ENCODE peak calls at places on chromosomes 16 and 17, in five cellular contexts. L is WERI-Rb-1, M is right lobe of liver, K is BJ, J is dorsolateral prefrontal cortex. W is an unnamed sample.
A peak's percentile ranks its signal among the peaks of the same experiment; 100 is the strongest.

GRCh38 chr17:73052923-73053322 is 39.6 kb downstream of the SLC39A11 start:
- DNase-seq in L (no peak), M (no peak), K (no peak), J (no peak), W (no peak)

GRCh38 chr17:3740611-3741073 is 16.9 kb downstream of the HASPIN start:
- DNase-seq in L (no peak), M (no peak), K (no peak), J (no peak), W (peak; percentile 70)

GRCh38 chr16:58417600-58417999 is 25.3 kb downstream of the GINS3 start:
- DNase-seq in L (no peak), M (no peak), K (no peak), J (no peak), W (no peak)

GRCh38 chr16:47461598-47462266 is 601 bp downstream of the PHKB start:
- DNase-seq in L (no peak), M (no peak), K (no peak), J (no peak), W (peak; percentile 29)

GRCh38 chr17:7439462-7440112 is at the start of gene FGF11:
- DNase-seq in L (no peak), M (peak; percentile 55), K (no peak), J (no peak), W (no peak)

GRCh38 chr16:86363057-86363490 is 147.3 kb upstream of the FOXF1 start:
- DNase-seq in L (no peak), M (no peak), K (peak; percentile 94), J (no peak), W (no peak)

GRCh38 chr17:7347630-7348477 is 4.1 kb upstream of the KCTD11 start:
- DNase-seq in L (no peak), M (no peak), K (no peak), J (no peak), W (peak; percentile 35)

GRCh38 chr16:11408261-11408660 is 63.0 kb downstream of the RMI2 start:
- DNase-seq in L (no peak), M (no peak), K (no peak), J (no peak), W (no peak)

GRCh38 chr17:14048169-14048568 is 21.1 kb upstream of the COX10 start:
- DNase-seq in L (peak; percentile 18), M (no peak), K (no peak), J (no peak), W (peak; percentile 1)

GRCh38 chr16:64392456-64392855 is 729.4 kb downstream of the CDH11 start:
- DNase-seq in L (no peak), M (no peak), K (no peak), J (no peak), W (no peak)

GRCh38 chr16:30488764-30489595 is 16.4 kb downstream of the ITGAL start:
- DNase-seq in L (no peak), M (peak; percentile 79), K (no peak), J (no peak), W (no peak)

GRCh38 chr16:15776572-15776971 is 80.3 kb downstream of the MYH11 start:
- DNase-seq in L (no peak), M (no peak), K (no peak), J (no peak), W (no peak)

DNA sequence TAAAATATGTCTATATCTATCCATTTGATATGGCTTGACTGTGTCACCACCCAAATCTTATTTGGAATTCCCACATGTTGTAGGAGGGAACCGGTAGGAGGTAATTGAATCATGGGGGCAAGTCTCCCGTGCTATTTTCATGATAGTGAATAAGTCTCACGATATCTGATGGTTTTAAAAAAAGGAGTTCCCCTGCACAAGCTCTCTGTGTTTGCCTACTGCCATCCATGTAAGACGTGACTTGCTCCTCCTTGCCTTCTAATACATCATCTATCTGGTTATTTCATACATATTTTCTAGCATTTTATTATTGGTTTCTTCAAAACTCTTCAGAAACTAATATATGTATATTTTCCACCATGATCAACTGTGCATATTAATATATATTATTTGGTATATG is 57.3 kb upstream of the AMZ2 start:
- DNase-seq in L (no peak), M (no peak), K (no peak), J (no peak), W (no peak)
- H3K27me3 ChIP-seq in L (no peaks in the 10 kb centered on the region), M (no peaks in the 10 kb centered on the region), K (peaks cover 5% of the 10 kb centered on the region), J (peaks cover 3% of the 10 kb centered on the region), W (no peaks in the 10 kb centered on the region)

GRCh38 chr17:49574283-49574892 is 1.3 kb upstream of the NXPH3 start:
- DNase-seq in L (no peak), M (no peak), K (no peak), J (no peak), W (no peak)
- H3K27me3 ChIP-seq in L (peaks cover 5% of the 10 kb centered on the region), M (no peaks in the 10 kb centered on the region), K (peaks cover 2% of the 10 kb centered on the region), J (no peaks in the 10 kb centered on the region), W (peaks cover 18% of the 10 kb centered on the region)

GRCh38 chr17:79617304-79617703 is 6.5 kb upstream of the RBFOX3 start:
- DNase-seq in L (peak; percentile 8), M (peak; percentile 5), K (no peak), J (peak; percentile 20), W (no peak)

GRCh38 chr17:79617740-79618382 is 7.0 kb upstream of the RBFOX3 start:
- DNase-seq in L (peak; percentile 6), M (peak; percentile 18), K (no peak), J (peak; percentile 20), W (no peak)

GRCh38 chr17:79619636-79620206 is 8.9 kb upstream of the RBFOX3 start:
- DNase-seq in L (peak; percentile 21), M (peak; percentile 25), K (no peak), J (peak; percentile 24), W (no peak)

GRCh38 chr17:79619196-79619595 is 8.3 kb upstream of the RBFOX3 start:
- DNase-seq in L (peak; percentile 6), M (peak; percentile 23), K (no peak), J (peak; percentile 2), W (no peak)

DNA sequence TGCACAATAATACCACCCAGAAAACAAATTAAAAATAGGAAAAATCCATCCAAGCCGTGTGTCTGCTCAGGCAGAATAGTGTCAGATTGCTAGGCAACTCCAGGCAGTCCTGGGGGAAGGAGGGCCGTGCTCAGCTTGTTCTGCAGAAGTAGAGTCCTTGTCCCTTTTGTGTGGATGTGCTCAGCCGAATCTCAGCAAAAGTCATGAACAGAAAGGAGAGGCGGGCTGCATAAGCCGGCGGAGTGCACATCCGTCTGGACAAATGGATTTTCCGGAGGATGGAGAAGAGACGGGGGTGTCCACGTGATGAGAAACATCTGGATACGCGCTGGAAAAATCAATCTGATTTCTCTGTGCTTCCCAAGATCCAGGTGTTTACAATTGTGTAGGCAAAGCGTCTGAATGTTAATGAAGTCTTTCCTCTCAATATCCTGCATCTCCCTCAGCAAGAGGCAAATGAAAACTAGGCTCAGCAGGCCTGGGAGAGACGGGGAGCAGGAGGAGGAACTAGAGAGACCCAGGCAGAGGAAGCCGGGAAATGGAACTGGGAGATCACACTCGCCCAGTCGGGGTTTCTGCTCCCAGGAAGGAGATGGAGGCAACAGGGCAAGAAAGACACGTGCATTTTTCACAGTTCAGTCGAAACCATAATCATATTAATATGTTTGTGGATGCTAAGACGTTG is 7.7 kb upstream of the RBFOX3 start:
- DNase-seq in L (peak; percentile 6), M (peak; percentile 30), K (no peak), J (peak; percentile 83), W (no peak)
- H3K27me3 ChIP-seq in L (no peaks in the 10 kb centered on the region), M (no peaks in the 10 kb centered on the region), K (no peaks in the 10 kb centered on the region), J (no peaks in the 10 kb centered on the region), W (no peaks in the 10 kb centered on the region)

DNA sequence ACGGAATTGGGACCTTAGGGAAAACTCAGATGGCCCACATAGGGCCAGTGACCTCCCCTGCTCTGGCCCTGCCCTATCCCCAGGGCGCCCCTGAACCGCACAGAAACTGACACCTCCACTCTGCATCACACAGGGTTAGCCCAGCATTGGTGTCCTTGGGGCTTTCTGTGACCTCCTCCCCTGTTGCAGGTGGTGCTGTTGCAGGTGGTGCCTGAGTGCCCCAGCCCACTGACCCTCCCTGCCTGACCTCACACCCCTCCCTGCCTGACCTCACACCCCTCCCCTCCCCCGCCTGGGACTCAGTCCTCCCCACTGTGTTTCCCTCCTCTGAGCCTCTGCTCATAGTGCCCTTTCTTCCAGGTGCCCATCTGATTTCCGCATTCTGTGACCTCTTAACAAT is 21.4 kb downstream of the TNFRSF13B start:
- DNase-seq in L (no peak), M (peak; percentile 30), K (no peak), J (no peak), W (no peak)
- H3K27me3 ChIP-seq in L (no peaks in the 10 kb centered on the region), M (no peaks in the 10 kb centered on the region), K (peaks cover 6% of the 10 kb centered on the region), J (no peaks in the 10 kb centered on the region), W (no peaks in the 10 kb centered on the region)

GRCh38 chr16:1487395-1488053 is 1.2 kb downstream of the PTX4 start:
- DNase-seq in L (no peak), M (no peak), K (no peak), J (no peak), W (no peak)

GRCh38 chr16:1477033-1477432 is 2.2 kb upstream of the CLCN7 start:
- DNase-seq in L (no peak), M (no peak), K (no peak), J (no peak), W (no peak)

GRCh38 chr16:1486551-1487390 is 2.0 kb downstream of the PTX4 start:
- DNase-seq in L (no peak), M (no peak), K (no peak), J (no peak), W (no peak)

GRCh38 chr16:1485847-1486496 is 2.8 kb downstream of the PTX4 start:
- DNase-seq in L (no peak), M (no peak), K (no peak), J (no peak), W (no peak)

GRCh38 chr16:1481906-1482835 is 6.6 kb downstream of the PTX4 start:
- DNase-seq in L (no peak), M (no peak), K (no peak), J (no peak), W (no peak)
- H3K27me3 ChIP-seq in L (no peaks in the 10 kb centered on the region), M (no peaks in the 10 kb centered on the region), K (no peaks in the 10 kb centered on the region), J (no peaks in the 10 kb centered on the region), W (no peaks in the 10 kb centered on the region)

DNA sequence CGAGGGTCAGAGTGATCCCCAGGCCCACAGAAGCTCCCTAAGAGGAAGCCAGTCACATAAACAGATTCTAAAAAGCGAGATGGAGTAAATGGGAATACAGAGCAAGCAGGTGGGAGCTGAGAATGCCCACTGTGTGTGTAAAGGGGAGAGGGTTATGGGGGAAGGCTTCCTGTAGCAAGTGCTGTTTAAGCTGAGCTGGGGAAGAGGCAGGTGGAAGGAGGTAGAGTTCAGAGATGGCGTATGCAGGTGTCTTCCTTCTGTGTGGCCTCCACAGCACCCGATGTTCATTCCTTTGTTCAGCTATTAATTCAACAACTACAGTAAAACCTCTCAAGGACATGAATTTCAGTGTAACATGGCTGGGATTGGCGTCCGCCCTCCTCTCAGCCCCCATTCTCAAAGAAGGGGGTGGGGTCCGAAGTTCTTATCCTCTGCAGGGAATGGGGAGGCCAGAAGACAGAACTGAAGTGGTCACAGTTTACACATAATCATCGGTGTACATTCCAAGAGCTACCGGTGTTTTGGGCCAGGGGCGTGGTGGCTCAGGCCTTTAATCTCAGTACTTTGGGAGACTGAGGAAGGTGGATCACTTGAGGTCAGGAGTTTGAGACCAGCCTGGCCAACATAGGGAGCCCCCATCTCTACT is 1.8 kb downstream of the EEF2K start:
- DNase-seq in L (no peak), M (no peak), K (no peak), J (no peak), W (no peak)
- H3K27me3 ChIP-seq in L (no peaks in the 10 kb centered on the region), M (no peaks in the 10 kb centered on the region), K (no peaks in the 10 kb centered on the region), J (no peaks in the 10 kb centered on the region), W (no peaks in the 10 kb centered on the region)

W was measured in CD4-positive, alpha-beta memory T cell.